ENCODE peak calls at places on chromosomes 13 and 19, in eight cellular contexts. One of them, this sample, is unnamed.

GRCh38 chr13:83007226-83007625 is 875.0 kb downstream of the SLITRK1 start:
- DNase-seq in NCI-H146: no peak
- DNase-seq in ACHN: no peak
- DNase-seq in activated naive CD4-positive, alpha-beta T cell: no peak
- DNase-seq in T-helper 2 cell: no peak
- DNase-seq in AG09319: no peak
- DNase-seq in mesothelial cell of epicardium: no peak
- DNase-seq in C1 segment of cervical spinal cord: no peak
- DNase-seq in this sample: no peak

GRCh38 chr19:1074512-1075283 is 7.7 kb downstream of the ARHGAP45 start:
- DNase-seq in NCI-H146: peak
- DNase-seq in ACHN: peak
- DNase-seq in activated naive CD4-positive, alpha-beta T cell: peak
- DNase-seq in T-helper 2 cell: peak
- DNase-seq in AG09319: no peak
- DNase-seq in mesothelial cell of epicardium: no peak
- DNase-seq in C1 segment of cervical spinal cord: no peak
- DNase-seq in this sample: peak

GRCh38 chr19:46900341-46900740 is 39.5 kb downstream of the ARHGAP35 start:
- DNase-seq in NCI-H146: no peak
- DNase-seq in ACHN: no peak
- DNase-seq in activated naive CD4-positive, alpha-beta T cell: no peak
- DNase-seq in T-helper 2 cell: no peak
- DNase-seq in AG09319: no peak
- DNase-seq in mesothelial cell of epicardium: no peak
- DNase-seq in C1 segment of cervical spinal cord: no peak
- DNase-seq in this sample: no peak

GRCh38 chr13:32432856-32433255 is 4.9 kb upstream of the N4BP2L1 start:
- DNase-seq in NCI-H146: no peak
- DNase-seq in ACHN: no peak
- DNase-seq in activated naive CD4-positive, alpha-beta T cell: no peak
- DNase-seq in T-helper 2 cell: no peak
- DNase-seq in AG09319: no peak
- DNase-seq in mesothelial cell of epicardium: no peak
- DNase-seq in C1 segment of cervical spinal cord: no peak
- DNase-seq in this sample: no peak

GRCh38 chr13:31477961-31478360 is 261.4 kb upstream of the RXFP2 start:
- DNase-seq in NCI-H146: no peak
- DNase-seq in ACHN: no peak
- DNase-seq in activated naive CD4-positive, alpha-beta T cell: no peak
- DNase-seq in T-helper 2 cell: no peak
- DNase-seq in AG09319: peak
- DNase-seq in mesothelial cell of epicardium: no peak
- DNase-seq in C1 segment of cervical spinal cord: no peak
- DNase-seq in this sample: no peak

GRCh38 chr13:70844391-70845108 is 736.3 kb upstream of the KLHL1 start:
- DNase-seq in NCI-H146: no peak
- DNase-seq in ACHN: no peak
- DNase-seq in activated naive CD4-positive, alpha-beta T cell: no peak
- DNase-seq in T-helper 2 cell: no peak
- DNase-seq in AG09319: no peak
- DNase-seq in mesothelial cell of epicardium: no peak
- DNase-seq in C1 segment of cervical spinal cord: no peak
- DNase-seq in this sample: no peak

GRCh38 chr13:53778937-53779336 is 750.3 kb downstream of the OLFM4 start:
- DNase-seq in NCI-H146: no peak
- DNase-seq in ACHN: no peak
- DNase-seq in activated naive CD4-positive, alpha-beta T cell: no peak
- DNase-seq in T-helper 2 cell: no peak
- DNase-seq in AG09319: no peak
- DNase-seq in mesothelial cell of epicardium: no peak
- DNase-seq in C1 segment of cervical spinal cord: no peak
- DNase-seq in this sample: no peak

GRCh38 chr19:40594251-40594650 is 6.9 kb upstream of the LTBP4 start:
- DNase-seq in NCI-H146: peak
- DNase-seq in ACHN: no peak
- DNase-seq in activated naive CD4-positive, alpha-beta T cell: no peak
- DNase-seq in T-helper 2 cell: no peak
- DNase-seq in AG09319: no peak
- DNase-seq in mesothelial cell of epicardium: no peak
- DNase-seq in C1 segment of cervical spinal cord: no peak
- DNase-seq in this sample: no peak

GRCh38 chr19:54662730-54663129 is at the start of gene LILRB4:
- DNase-seq in NCI-H146: no peak
- DNase-seq in ACHN: no peak
- DNase-seq in activated naive CD4-positive, alpha-beta T cell: no peak
- DNase-seq in T-helper 2 cell: no peak
- DNase-seq in AG09319: no peak
- DNase-seq in mesothelial cell of epicardium: no peak
- DNase-seq in C1 segment of cervical spinal cord: no peak
- DNase-seq in this sample: peak

GRCh38 chr19:44943801-44944249 is 1.8 kb downstream of the APOC4 start:
- DNase-seq in NCI-H146: no peak
- DNase-seq in ACHN: no peak
- DNase-seq in activated naive CD4-positive, alpha-beta T cell: no peak
- DNase-seq in T-helper 2 cell: no peak
- DNase-seq in AG09319: no peak
- DNase-seq in mesothelial cell of epicardium: no peak
- DNase-seq in C1 segment of cervical spinal cord: no peak
- DNase-seq in this sample: peak

GRCh38 chr13:85700909-85701308 is 98.3 kb downstream of the SLITRK6 start:
- DNase-seq in NCI-H146: no peak
- DNase-seq in ACHN: no peak
- DNase-seq in activated naive CD4-positive, alpha-beta T cell: no peak
- DNase-seq in T-helper 2 cell: no peak
- DNase-seq in AG09319: no peak
- DNase-seq in mesothelial cell of epicardium: no peak
- DNase-seq in C1 segment of cervical spinal cord: no peak
- DNase-seq in this sample: no peak

GRCh38 chr13:40664100-40665060 is 2.1 kb downstream of the FOXO1 start:
- DNase-seq in NCI-H146: no peak
- DNase-seq in ACHN: peak
- DNase-seq in activated naive CD4-positive, alpha-beta T cell: peak
- DNase-seq in T-helper 2 cell: peak
- DNase-seq in AG09319: no peak
- DNase-seq in mesothelial cell of epicardium: peak
- DNase-seq in C1 segment of cervical spinal cord: no peak
- DNase-seq in this sample: peak

This sample was measured in RPMI8226.